ENCODE peak calls at places on chromosomes 16 and 17, in five cellular contexts. W, Q, N, B and X are unnamed samples.

GRCh38 chr16:49621240-49622083 is 234.4 kb downstream of the ZNF423 start:
- DNase-seq in W (no peak), Q (no peak), N (no peak), B (no peak), X (no peak)

GRCh38 chr16:22641030-22641671 is 130.5 kb downstream of the NPIPB5 start:
- DNase-seq in W (no peak), Q (no peak), N (no peak), B (no peak), X (no peak)

GRCh38 chr16:11439216-11439615 is 94.0 kb downstream of the RMI2 start:
- DNase-seq in W (no peak), Q (no peak), N (no peak), B (no peak), X (no peak)

GRCh38 chr17:9676742-9677387 is 31.5 kb downstream of the USP43 start:
- DNase-seq in W (no peak), Q (no peak), N (no peak), B (no peak), X (peak; percentile 27)

GRCh38 chr17:53141280-53141679 is 681.4 kb upstream of the KIF2B start:
- DNase-seq in W (no peak), Q (no peak), N (no peak), B (no peak), X (no peak)

GRCh38 chr16:414395-415169 is 10.9 kb upstream of the RAB11FIP3 start:
- DNase-seq in W (no peak), Q (no peak), N (no peak), B (no peak), X (no peak)

GRCh38 chr16:81618187-81618586 is 160.9 kb upstream of the PLCG2 start:
- DNase-seq in W (no peak), Q (no peak), N (no peak), B (no peak), X (no peak)

GRCh38 chr17:7393613-7394451 is 493 bp downstream of the PLSCR3 start:
- DNase-seq in W (no peak), Q (no peak), N (peak; percentile 51), B (peak; percentile 43), X (no peak)

GRCh38 chr17:8091033-8091687 is 3.6 kb upstream of the ALOX12B start:
- DNase-seq in W (no peak), Q (no peak), N (no peak), B (no peak), X (no peak)

GRCh38 chr17:74757931-74758845 is 9.8 kb downstream of the NHERF1 start:
- DNase-seq in W (no peak), Q (no peak), N (no peak), B (no peak), X (no peak)

GRCh38 chr17:8133941-8134340 is 10.0 kb upstream of the HES7 start:
- DNase-seq in W (no peak), Q (no peak), N (peak; percentile 5), B (no peak), X (no peak)

GRCh38 chr17:42676424-42677011 is at the start of gene PLEKHH3:
- DNase-seq in W (no peak), Q (no peak), N (no peak), B (no peak), X (no peak)

GRCh38 chr17:12180644-12181261 is 160.1 kb downstream of the MAP2K4 start:
- DNase-seq in W (no peak), Q (no peak), N (no peak), B (peak; percentile 39), X (peak; percentile 16)

GRCh38 chr16:53937068-53937614 is 233.2 kb downstream of the FTO start:
- DNase-seq in W (no peak), Q (no peak), N (no peak), B (no peak), X (no peak)

GRCh38 chr17:61647044-61647443 is 56.0 kb upstream of the NACA2 start:
- DNase-seq in W (no peak), Q (no peak), N (no peak), B (no peak), X (no peak)

GRCh38 chr17:31448467-31449077 is 57.1 kb downstream of the RAB11FIP4 start:
- DNase-seq in W (no peak), Q (no peak), N (no peak), B (no peak), X (no peak)

GRCh38 chr16:21275529-21275928 is 2.6 kb downstream of the CRYM start:
- DNase-seq in W (no peak), Q (no peak), N (no peak), B (no peak), X (no peak)

GRCh38 chr17:75856062-75856681 is 1.0 kb upstream of the WBP2 start:
- DNase-seq in W (peak; percentile 67), Q (no peak), N (no peak), B (no peak), X (no peak)

GRCh38 chr16:53822936-53823529 is 119.1 kb downstream of the FTO start:
- DNase-seq in W (no peak), Q (no peak), N (no peak), B (no peak), X (no peak)

GRCh38 chr16:49660647-49661046 is 195.3 kb downstream of the ZNF423 start:
- DNase-seq in W (no peak), Q (no peak), N (no peak), B (no peak), X (peak; percentile 15)

GRCh38 chr17:63843387-63844292 is 1.2 kb upstream of the SMARCD2 start:
- DNase-seq in W (peak; percentile 57), Q (no peak), N (no peak), B (no peak), X (no peak)

GRCh38 chr17:63842173-63842539 is 329 bp downstream of the SMARCD2 start:
- DNase-seq in W (peak; percentile 46), Q (no peak), N (peak; percentile 73), B (peak; percentile 53), X (no peak)

GRCh38 chr17:63844293-63844672 is 1.8 kb upstream of the SMARCD2 start:
- DNase-seq in W (no peak), Q (no peak), N (no peak), B (no peak), X (no peak)

GRCh38 chr17:63841350-63842172 is 924 bp downstream of the SMARCD2 start:
- DNase-seq in W (peak; percentile 56), Q (no peak), N (peak; percentile 72), B (peak; percentile 70), X (no peak)

GRCh38 chr17:63842540-63843386 is at the start of gene SMARCD2:
- DNase-seq in W (peak; percentile 100), Q (peak; percentile 96), N (peak; percentile 100), B (peak; percentile 99), X (peak; percentile 97)
- TF ChIP-seq CTCF in W (no peak), Q (no peak), N (no peak), B (no peak), X (no peak)

DNA sequence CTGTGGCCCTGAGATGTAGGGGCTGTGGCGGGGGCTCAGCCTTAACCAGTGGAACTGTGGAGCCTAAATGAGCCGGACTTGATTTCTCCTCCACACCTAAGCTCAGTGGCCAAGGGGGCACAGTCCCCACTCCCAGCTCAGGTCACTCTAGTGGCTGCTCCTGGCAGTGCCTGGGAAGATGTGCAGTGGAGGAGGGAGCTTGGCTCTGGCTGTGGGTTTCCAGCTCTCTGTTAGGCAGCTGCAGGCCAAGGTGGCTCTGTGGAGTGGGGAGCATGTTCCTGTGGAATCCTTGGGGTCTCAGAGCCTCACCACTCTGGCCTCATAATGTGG is 76.3 kb downstream of the AMFR start:
- DNase-seq in W (no peak), Q (no peak), N (no peak), B (no peak), X (no peak)
- TF ChIP-seq CTCF in W (no peak), Q (no peak), N (no peak), B (no peak), X (no peak)

GRCh38 chr17:41061969-41062368 is 2.1 kb upstream of the KRTAP2-3 start:
- DNase-seq in W (no peak), Q (no peak), N (no peak), B (no peak), X (peak; percentile 87)
- TF ChIP-seq CTCF in W (no peak), Q (no peak), N (no peak), B (no peak), X (no peak)

GRCh38 chr17:1898872-1899271 is 69.1 kb downstream of the RPA1 start:
- DNase-seq in W (no peak), Q (no peak), N (no peak), B (no peak), X (no peak)

GRCh38 chr17:1898332-1898731 is 68.5 kb downstream of the RPA1 start:
- DNase-seq in W (no peak), Q (no peak), N (no peak), B (no peak), X (no peak)

GRCh38 chr17:1894753-1895339 is 65.0 kb downstream of the RPA1 start:
- DNase-seq in W (no peak), Q (no peak), N (no peak), B (no peak), X (no peak)

GRCh38 chr17:1896243-1897163 is 66.7 kb downstream of the RPA1 start:
- DNase-seq in W (no peak), Q (no peak), N (no peak), B (no peak), X (no peak)

GRCh38 chr17:1899403-1900000 is 69.7 kb downstream of the RPA1 start:
- DNase-seq in W (no peak), Q (no peak), N (no peak), B (no peak), X (no peak)
- TF ChIP-seq CTCF in W (no peak), Q (peak; percentile 10), N (no peak), B (no peak), X (peak; percentile 25)

GRCh38 chr17:72587156-72587555 is 466.3 kb downstream of the SOX9 start:
- DNase-seq in W (no peak), Q (no peak), N (no peak), B (no peak), X (no peak)

GRCh38 chr17:72588961-72589360 is 468.1 kb downstream of the SOX9 start:
- DNase-seq in W (no peak), Q (no peak), N (peak; percentile 80), B (peak; percentile 80), X (no peak)

GRCh38 chr17:72588561-72588960 is 467.7 kb downstream of the SOX9 start:
- DNase-seq in W (no peak), Q (no peak), N (no peak), B (peak; percentile 27), X (no peak)

GRCh38 chr17:72590382-72590781 is 469.6 kb downstream of the SOX9 start:
- DNase-seq in W (no peak), Q (no peak), N (no peak), B (no peak), X (no peak)

GRCh38 chr17:72587773-72588511 is 467.1 kb downstream of the SOX9 start:
- DNase-seq in W (no peak), Q (no peak), N (no peak), B (peak; percentile 59), X (no peak)
- TF ChIP-seq CTCF in W (no peak), Q (no peak), N (no peak), B (peak; percentile 25), X (peak; percentile 5)